ENCODE peak calls at places on chromosomes 3 and 15, in six cellular contexts. R is esophagus squamous epithelium, W is Peyer's patch, A is A549, E is K562, L is H1. N is an unnamed sample.

GRCh38 chr3:155304394-155304793 is 10.9 kb upstream of the STRIT1 start:
- DNase-seq in L (no peak), A (no peak), E (no peak), R (no peak), W (no peak), N (no peak)

GRCh38 chr3:78994174-78995027 is 773.4 kb downstream of the ROBO1 start:
- DNase-seq in W (no peak), A (no peak), L (peak), R (no peak), E (no peak), N (no peak)

GRCh38 chr3:36525115-36525711 is 144.9 kb downstream of the STAC start:
- DNase-seq in R (no peak), A (peak), W (no peak), L (no peak), E (no peak), N (no peak)

GRCh38 chr3:17945018-17945798 is 202.8 kb upstream of the TBC1D5 start:
- DNase-seq in L (no peak), E (no peak), W (no peak), A (no peak), R (no peak), N (no peak)

GRCh38 chr15:99371180-99372103 is 120.2 kb downstream of the LRRC28 start:
- DNase-seq in A (no peak), W (no peak), L (no peak), E (no peak), R (no peak), N (no peak)

GRCh38 chr15:71806452-71806931 is 3.9 kb upstream of the NR2E3 start:
- DNase-seq in A (peak), R (no peak), E (no peak), L (no peak), W (no peak), N (no peak)

GRCh38 chr3:9912294-9912935 is 4.5 kb upstream of the IL17RC start:
- DNase-seq in L (no peak), R (no peak), E (no peak), W (no peak), A (peak), N (no peak)

GRCh38 chr3:31102196-31102879 is 207.9 kb upstream of the GADL1 start:
- DNase-seq in A (no peak), E (no peak), R (no peak), L (no peak), W (no peak), N (no peak)

DNA sequence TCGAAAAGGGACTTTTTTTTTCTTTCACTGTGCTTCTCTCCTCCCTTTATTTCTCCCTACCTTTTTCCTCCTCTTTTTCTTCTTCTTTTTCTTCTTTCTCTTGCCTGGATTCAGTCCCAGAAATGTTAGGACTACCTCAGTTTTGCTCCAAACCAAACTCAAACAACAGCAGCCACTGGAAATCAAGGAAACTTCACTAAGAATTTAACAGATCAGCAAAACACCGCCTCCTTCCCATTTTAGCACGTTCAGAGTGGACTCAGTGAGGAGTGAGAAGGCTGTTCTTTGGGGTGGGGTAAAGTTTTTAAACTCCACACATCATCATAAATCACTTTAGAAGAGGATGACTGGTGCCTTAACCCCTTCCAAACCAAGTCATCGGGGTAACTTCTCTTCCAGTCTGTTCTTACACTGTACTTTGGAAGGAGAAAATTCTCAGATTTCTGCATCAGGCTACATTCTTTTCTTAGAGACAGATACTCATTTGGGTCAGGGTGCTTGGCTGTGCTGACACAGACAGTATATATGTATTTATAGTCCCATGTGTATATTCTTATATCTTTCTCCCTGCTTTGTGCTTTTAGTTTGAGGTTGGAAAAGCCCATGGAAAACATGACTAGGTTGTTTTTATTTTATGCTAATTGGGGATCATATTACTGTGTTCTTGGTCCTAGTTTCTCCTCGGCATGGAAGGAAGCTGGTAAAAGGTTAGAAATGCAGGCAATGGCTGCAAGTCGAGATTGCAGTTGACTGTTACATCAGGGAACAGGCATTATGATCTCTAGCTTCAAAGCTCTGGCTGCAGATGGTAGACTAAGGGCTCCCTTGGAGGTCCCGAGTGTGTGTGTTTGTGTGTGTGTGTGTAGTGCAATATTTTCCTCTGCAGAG is at the start of gene CCDC80:
- DNase-seq in A (peak), W (no peak), E (peak), R (no peak), L (no peak), N (no peak)
- TF ChIP-seq POLR2A in A (peak), W (peak), E (peak), R (no peak), L (peak), N (no peak)

DNA sequence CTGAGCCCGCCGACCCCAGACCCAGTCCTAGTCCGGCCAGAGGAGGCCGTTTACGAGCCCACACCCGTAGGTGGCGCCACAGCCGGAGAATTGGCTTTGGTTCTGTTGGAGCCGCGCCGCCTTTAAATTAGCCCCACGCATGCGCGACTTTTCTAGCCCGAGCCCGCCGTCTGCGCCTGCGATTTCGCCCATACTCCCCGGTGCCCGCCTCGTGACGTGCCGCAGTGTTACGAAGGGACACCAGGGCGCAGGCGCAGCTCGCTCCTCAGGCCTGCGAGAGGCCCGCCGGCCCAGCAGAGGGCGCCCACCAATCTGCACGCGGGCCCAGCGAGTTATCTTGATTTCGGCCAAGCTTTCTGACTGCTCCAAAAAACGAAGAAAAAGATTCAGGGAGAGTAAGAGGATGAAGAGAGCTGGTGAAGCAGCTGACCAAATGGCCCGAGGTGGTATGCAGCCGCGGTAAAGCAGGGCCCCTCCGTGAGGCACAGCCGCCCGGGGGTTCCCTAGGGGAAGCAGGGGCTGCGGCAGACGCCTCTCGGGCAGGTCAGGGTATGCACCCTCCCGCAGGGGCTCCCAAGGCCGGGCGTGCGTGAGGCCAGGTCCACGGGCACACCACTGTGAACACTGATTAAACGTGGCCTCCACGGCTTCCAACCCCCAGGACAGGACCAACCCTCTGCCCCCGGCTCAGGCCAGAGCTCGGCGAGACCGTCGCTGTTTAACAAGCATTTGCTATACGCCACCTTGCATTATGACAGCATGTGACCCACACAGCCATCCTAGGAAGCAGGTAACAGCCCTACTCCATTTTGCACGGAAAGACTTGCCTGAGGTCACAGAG is 32.8 kb downstream of the RPN1 start:
- DNase-seq in W (peak), E (peak), L (peak), A (peak), R (peak), N (peak)
- TF ChIP-seq POLR2A in W (no peak), E (no peak), L (no peak), A (no peak), R (no peak), N (no peak)

DNA sequence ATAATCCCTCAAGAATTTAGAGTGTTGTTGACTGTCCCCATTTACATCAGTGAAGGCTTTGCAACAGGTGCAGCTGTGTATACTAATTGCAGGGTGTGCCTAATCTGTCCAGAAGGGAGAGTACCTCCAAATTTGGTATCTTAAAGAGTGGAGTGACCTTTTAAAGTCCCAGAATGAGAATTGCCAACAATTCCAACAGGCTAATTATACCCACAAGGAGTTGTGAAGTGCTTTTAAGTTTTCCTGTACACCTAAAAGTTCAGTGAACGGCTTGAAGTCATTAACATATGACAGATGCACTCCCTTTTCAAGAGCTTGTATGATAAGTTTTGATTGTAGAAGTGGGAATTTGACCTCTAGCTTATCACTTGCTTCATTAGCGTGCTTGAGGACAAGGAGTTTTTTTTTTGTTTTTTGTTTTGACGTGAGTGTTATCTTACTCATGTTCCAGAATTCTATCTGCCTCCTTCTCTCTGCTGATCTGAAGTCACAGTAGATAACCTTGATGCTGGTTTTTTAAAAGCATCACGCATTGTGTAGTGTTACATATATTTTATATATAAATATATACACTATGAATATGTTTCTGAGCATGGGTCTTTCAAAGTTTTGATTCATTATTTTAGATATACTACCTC is 26.3 kb downstream of the CDIN1 start:
- DNase-seq in W (no peak), E (no peak), L (no peak), R (no peak), A (no peak), N (peak)
- TF ChIP-seq POLR2A in W (no peak), E (no peak), L (no peak), R (no peak), A (no peak), N (no peak)

GRCh38 chr15:87115795-87116194 is 1036.1 kb downstream of the AGBL1 start:
- DNase-seq in E (no peak), R (no peak), A (no peak), L (no peak), W (no peak), N (no peak)
- TF ChIP-seq POLR2A in E (no peak), R (no peak), A (no peak), L (no peak), W (no peak), N (no peak)

DNA sequence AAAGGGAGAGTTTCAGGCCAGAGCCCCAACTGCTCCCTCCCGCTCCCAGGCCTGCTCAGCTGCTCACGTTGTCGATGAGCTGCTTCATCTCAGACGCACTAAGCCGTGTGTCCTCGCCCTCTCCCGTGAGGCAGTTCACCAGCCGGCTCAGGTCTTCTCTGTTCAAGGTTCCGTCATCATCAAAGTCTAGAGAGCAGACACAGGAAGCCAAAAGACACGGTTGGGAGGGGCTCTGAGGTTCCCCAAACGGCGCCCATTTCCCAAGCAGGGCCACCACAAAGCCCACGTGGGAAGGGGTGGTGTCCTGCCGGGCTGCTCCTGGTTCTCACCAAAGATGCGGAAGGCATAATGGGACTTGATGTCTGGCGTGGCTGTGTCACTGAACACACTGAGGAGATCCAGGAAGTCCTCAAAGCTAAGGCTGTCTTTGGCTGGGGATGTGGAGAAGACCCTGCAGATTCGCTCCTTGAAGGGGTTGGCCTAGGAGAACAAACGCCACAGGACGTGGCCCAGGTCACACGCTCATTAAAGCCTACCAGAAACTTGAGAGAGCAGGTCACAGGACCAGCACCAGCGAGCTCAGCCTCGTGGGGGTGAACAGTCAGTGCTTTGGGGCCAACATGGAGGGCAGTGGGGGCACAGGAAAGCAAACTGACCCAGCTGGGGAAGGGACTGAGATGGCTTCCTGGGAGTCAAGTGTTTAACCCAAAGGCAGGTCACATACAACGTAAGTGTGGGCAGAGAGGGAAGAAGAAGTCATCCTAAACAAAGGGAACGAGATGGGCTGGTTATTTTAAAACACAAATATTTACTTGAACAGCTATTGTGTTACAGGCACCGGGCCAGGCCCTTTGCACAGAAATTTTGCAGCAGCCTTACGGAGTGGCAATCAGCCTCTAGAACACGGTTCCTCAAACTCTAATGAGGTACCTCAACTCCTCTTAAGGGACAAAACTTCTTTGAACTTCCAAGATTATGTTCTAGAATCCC is 2.4 kb downstream of the CIB1 start:
- DNase-seq in R (peak), W (peak), E (no peak), A (no peak), L (no peak), N (no peak)
- TF ChIP-seq POLR2A in R (no peak), W (no peak), E (no peak), A (no peak), L (no peak), N (no peak)

GRCh38 chr3:146682176-146682575 is 77.0 kb upstream of the PLSCR5 start:
- DNase-seq in L (no peak), A (no peak), R (no peak), W (no peak), E (no peak), N (no peak)

GRCh38 chr3:146685050-146685814 is 80.1 kb upstream of the PLSCR5 start:
- DNase-seq in E (no peak), A (no peak), R (no peak), W (no peak), L (no peak), N (no peak)

GRCh38 chr3:146679191-146679590 is 74.0 kb upstream of the PLSCR5 start:
- DNase-seq in L (no peak), R (no peak), W (no peak), E (no peak), A (no peak), N (no peak)

GRCh38 chr3:146680602-146681001 is 75.5 kb upstream of the PLSCR5 start:
- DNase-seq in A (no peak), R (no peak), E (no peak), W (no peak), L (no peak), N (no peak)

GRCh38 chr3:146679995-146680394 is 74.8 kb upstream of the PLSCR5 start:
- DNase-seq in W (no peak), A (no peak), R (no peak), L (no peak), E (no peak), N (no peak)
- TF ChIP-seq POLR2A in W (no peak), A (no peak), R (no peak), L (no peak), E (no peak), N (no peak)

GRCh38 chr3:165814380-165814779 is 22.8 kb downstream of the BCHE start:
- DNase-seq in L (no peak), R (no peak), W (no peak), E (no peak), A (no peak), N (no peak)

GRCh38 chr3:165820685-165821123 is 16.5 kb downstream of the BCHE start:
- DNase-seq in A (no peak), W (no peak), E (no peak), L (no peak), R (no peak), N (no peak)

GRCh38 chr3:165817160-165817709 is 20.0 kb downstream of the BCHE start:
- DNase-seq in A (no peak), R (no peak), W (no peak), E (no peak), L (no peak), N (no peak)

GRCh38 chr3:165816209-165816608 is 21.0 kb downstream of the BCHE start:
- DNase-seq in L (no peak), A (no peak), E (no peak), W (no peak), R (no peak), N (no peak)

GRCh38 chr3:165815682-165816081 is 21.5 kb downstream of the BCHE start:
- DNase-seq in L (no peak), E (no peak), R (no peak), W (no peak), A (no peak), N (no peak)
- TF ChIP-seq POLR2A in L (no peak), E (no peak), R (no peak), W (no peak), A (no peak), N (no peak)

GRCh38 chr15:64841258-64842098 is at the start of gene PLEKHO2:
- DNase-seq in W (peak), E (peak), A (peak), R (peak), L (peak), N (peak)

GRCh38 chr15:64842986-64843561 is 1.4 kb downstream of the PLEKHO2 start:
- DNase-seq in L (no peak), E (peak), W (no peak), R (no peak), A (no peak), N (peak)

GRCh38 chr15:64844576-64845140 is 2.9 kb downstream of the PLEKHO2 start:
- DNase-seq in L (no peak), E (no peak), W (no peak), R (no peak), A (no peak), N (no peak)

GRCh38 chr15:64843996-64844395 is 2.3 kb downstream of the PLEKHO2 start:
- DNase-seq in L (no peak), R (no peak), A (no peak), W (no peak), E (no peak), N (no peak)

GRCh38 chr15:64842099-64842940 is 605 bp downstream of the PLEKHO2 start:
- DNase-seq in W (no peak), A (peak), R (no peak), E (peak), L (no peak), N (peak)
- TF ChIP-seq POLR2A in W (no peak), A (no peak), R (no peak), E (no peak), L (no peak), N (no peak)